ENCODE peak calls at places on chromosomes 16 and 17, in nine cellular contexts. G is tibial nerve, A is A549, M is SK-N-SH, U is esophagus muscularis mucosa, Z is sigmoid colon, B is stomach, W is transverse colon, O is ovary. H is an unnamed sample.
A peak's percentile ranks its signal among the peaks of the same experiment; 100 is the strongest.

GRCh38 chr17:78671607-78672404 is 94.6 kb upstream of the DNAH17 start:
- DNase-seq in M (no peak), U (no peak), A (no peak), W (no peak), B (no peak), G (no peak), O (no peak), Z (no peak), H (peak; percentile 4)

GRCh38 chr16:25192096-25192495 is 24.7 kb upstream of the AQP8 start:
- DNase-seq in B (no peak), W (no peak), O (no peak), M (no peak), G (no peak), Z (no peak), A (no peak), U (no peak), H (no peak)

GRCh38 chr17:1643293-1643998 is 2.1 kb downstream of the SCARF1 start:
- DNase-seq in U (no peak), A (peak; percentile 65), O (no peak), B (peak; percentile 92), G (no peak), M (peak; percentile 89), Z (no peak), W (peak; percentile 88), H (no peak)

GRCh38 chr17:75843577-75844529 is at the start of gene UNC13D:
- DNase-seq in B (peak; percentile 58), U (no peak), W (peak; percentile 55), A (no peak), Z (peak; percentile 66), M (peak; percentile 94), G (no peak), O (no peak), H (peak; percentile 82)

GRCh38 chr17:79031996-79032875 is 8.3 kb downstream of the C1QTNF1 start:
- DNase-seq in G (no peak), Z (peak; percentile 20), U (no peak), A (no peak), B (peak; percentile 8), M (no peak), W (no peak), O (no peak), H (no peak)

GRCh38 chr17:60679287-60679686 is 1.6 kb downstream of the BCAS3 start:
- DNase-seq in Z (no peak), W (no peak), G (no peak), M (no peak), U (no peak), A (no peak), O (no peak), B (no peak), H (no peak)

GRCh38 chr16:71303938-71304337 is 14.7 kb upstream of the CMTR2 start:
- DNase-seq in A (no peak), B (no peak), W (no peak), G (no peak), O (no peak), M (no peak), U (no peak), Z (no peak), H (no peak)

GRCh38 chr16:35752773-35753558 is 2293.6 kb downstream of the TP53TG3F start:
- DNase-seq in B (no peak), O (no peak), A (no peak), M (no peak), Z (peak; percentile 58), W (no peak), U (peak; percentile 79), G (no peak), H (no peak)

GRCh38 chr17:17393976-17394375 is 82.8 kb upstream of the MED9 start:
- DNase-seq in W (no peak), A (no peak), M (no peak), O (no peak), B (no peak), Z (no peak), G (no peak), U (no peak), H (no peak)

GRCh38 chr17:17395246-17395802 is 81.5 kb upstream of the MED9 start:
- DNase-seq in O (no peak), M (no peak), A (no peak), B (no peak), G (peak; percentile 56), W (no peak), Z (no peak), U (no peak), H (no peak)

GRCh38 chr17:17391575-17392370 is 85.0 kb upstream of the MED9 start:
- DNase-seq in M (no peak), Z (no peak), U (no peak), G (no peak), W (peak; percentile 42), B (no peak), A (no peak), O (no peak), H (no peak)

GRCh38 chr17:17395885-17396284 is 80.9 kb upstream of the MED9 start:
- DNase-seq in W (no peak), M (no peak), Z (no peak), O (no peak), B (no peak), U (no peak), A (no peak), G (no peak), H (no peak)

DNA sequence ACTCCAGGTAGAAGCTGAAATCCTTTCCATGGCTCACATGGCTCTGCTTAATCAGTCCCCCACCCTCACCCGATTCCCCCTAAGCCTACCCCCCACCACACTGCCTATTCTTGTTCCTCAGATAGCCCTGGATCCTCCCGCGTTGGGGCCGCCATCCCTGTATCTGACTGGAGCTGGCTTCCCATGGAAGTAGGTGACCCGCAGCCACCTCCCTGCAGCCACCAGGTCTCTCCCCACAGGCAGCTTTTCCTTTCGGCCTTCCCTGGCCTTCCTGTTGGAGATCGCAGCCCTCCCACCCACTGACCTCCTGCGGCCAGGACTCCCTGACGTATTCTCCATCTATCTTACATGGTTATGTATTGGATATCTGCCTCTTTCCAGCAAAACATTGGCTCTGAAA is 82.3 kb upstream of the MED9 start:
- DNase-seq in G (no peak), A (no peak), B (no peak), W (no peak), U (no peak), M (no peak), O (no peak), Z (no peak), H (no peak)
- TF ChIP-seq EP300 in G (no peak), A (no peak), B (no peak), W (no peak), U (no peak), M (no peak), O (no peak), Z (no peak), H (no peak)

GRCh38 chr17:40327735-40328385 is 18.9 kb downstream of the RARA start:
- DNase-seq in M (no peak), A (no peak), O (peak; percentile 65), U (no peak), B (no peak), W (no peak), G (no peak), Z (peak; percentile 81), H (no peak)

GRCh38 chr17:40330850-40331470 is 22.0 kb downstream of the RARA start:
- DNase-seq in Z (no peak), A (no peak), O (no peak), M (no peak), B (no peak), G (no peak), U (no peak), W (no peak), H (no peak)

GRCh38 chr17:40328386-40328766 is 19.4 kb downstream of the RARA start:
- DNase-seq in O (no peak), U (no peak), W (no peak), B (no peak), A (no peak), M (no peak), G (no peak), Z (no peak), H (no peak)

GRCh38 chr17:40331743-40332641 is 23.0 kb downstream of the RARA start:
- DNase-seq in Z (peak; percentile 95), M (peak; percentile 97), G (peak; percentile 81), B (peak; percentile 92), W (peak; percentile 64), U (no peak), A (no peak), O (peak; percentile 90), H (no peak)

GRCh38 chr17:40329981-40330794 is 21.2 kb downstream of the RARA start:
- DNase-seq in O (no peak), U (no peak), W (peak; percentile 60), M (peak; percentile 67), Z (peak; percentile 85), G (no peak), A (no peak), B (peak; percentile 76), H (peak; percentile 69)
- H3K4me1 ChIP-seq in O (peaks cover 70% of the 10 kb centered on the region), U (peaks cover 100% of the 10 kb centered on the region), W (peaks cover 99% of the 10 kb centered on the region), M (peaks cover 67% of the 10 kb centered on the region), Z (no peaks in the 10 kb centered on the region), G (peaks cover 91% of the 10 kb centered on the region), A (peaks cover 93% of the 10 kb centered on the region), B (peaks cover 97% of the 10 kb centered on the region), H (peaks cover 100% of the 10 kb centered on the region)

GRCh38 chr16:57798953-57799618 is 3.2 kb downstream of the KIFC3 start:
- DNase-seq in Z (no peak), G (no peak), O (no peak), B (peak; percentile 43), W (no peak), M (peak; percentile 15), A (no peak), U (no peak), H (no peak)
- TF ChIP-seq EP300 in Z (no peak), G (no peak), O (no peak), B (no peak), W (no peak), M (no peak), A (no peak), U (no peak), H (no peak)

GRCh38 chr17:47203984-47204721 is 5.0 kb upstream of the MYL4 start:
- DNase-seq in A (no peak), O (no peak), G (no peak), U (no peak), W (no peak), Z (no peak), M (no peak), B (no peak), H (no peak)

GRCh38 chr17:47205419-47205963 is 3.7 kb upstream of the MYL4 start:
- DNase-seq in G (peak; percentile 62), Z (peak; percentile 70), M (no peak), B (peak; percentile 72), A (no peak), O (peak; percentile 45), U (no peak), W (peak; percentile 67), H (no peak)

GRCh38 chr17:47201168-47201567 is 8.0 kb upstream of the MYL4 start:
- DNase-seq in M (no peak), G (no peak), B (no peak), U (no peak), O (no peak), Z (no peak), A (no peak), W (no peak), H (no peak)

GRCh38 chr17:47207143-47208067 is 1.7 kb upstream of the MYL4 start:
- DNase-seq in B (no peak), M (no peak), U (peak; percentile 42), Z (no peak), W (no peak), O (no peak), A (no peak), G (no peak), H (no peak)

DNA sequence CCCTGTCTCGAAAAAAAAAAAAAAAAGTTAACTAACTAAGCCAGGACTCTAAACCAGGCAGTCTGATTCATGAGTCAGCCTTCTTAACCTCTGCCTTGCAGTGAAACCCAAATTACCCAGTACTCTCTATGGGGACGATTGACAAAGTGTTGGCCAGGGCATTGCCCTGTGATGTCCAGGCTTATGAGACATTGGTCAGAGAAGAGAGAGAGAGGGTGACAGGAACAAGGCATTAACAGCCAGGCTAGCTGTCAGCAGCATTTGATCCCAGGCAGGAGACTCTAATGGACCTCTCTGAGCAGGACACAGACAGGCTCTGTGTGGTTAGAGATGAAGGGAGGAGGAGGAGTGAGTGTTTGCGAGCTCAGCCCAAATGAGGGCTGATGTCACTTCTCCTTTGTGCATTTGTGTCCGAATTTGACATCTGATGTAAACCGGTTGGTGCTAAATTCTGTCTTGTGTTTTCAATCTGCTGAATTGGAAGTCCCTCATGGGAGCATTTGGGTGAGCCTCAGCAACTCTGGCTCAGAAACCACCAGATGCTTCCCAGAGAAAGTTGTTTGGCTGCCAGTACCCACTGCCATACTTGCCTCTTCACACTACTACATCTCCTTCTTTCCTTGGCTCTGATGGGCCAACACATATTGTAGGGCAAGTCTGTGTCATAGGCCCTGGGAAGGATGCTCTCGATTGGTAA is 4.3 kb upstream of the MYL4 start:
- DNase-seq in M (no peak), G (peak; percentile 33), A (no peak), Z (no peak), U (no peak), O (no peak), B (no peak), W (no peak), H (no peak)
- H3K4me1 ChIP-seq in M (no peaks in the 10 kb centered on the region), G (peaks cover 31% of the 10 kb centered on the region), A (no peaks in the 10 kb centered on the region), Z (no peaks in the 10 kb centered on the region), U (peaks cover 24% of the 10 kb centered on the region), O (peaks cover 9% of the 10 kb centered on the region), B (peaks cover 19% of the 10 kb centered on the region), W (peaks cover 34% of the 10 kb centered on the region), H (peaks cover 18% of the 10 kb centered on the region)